ENCODE peak calls at places on chromosomes 2 and 18, in nine cellular contexts. B, Q, S, K, H, R, W, I and D are unnamed samples.

GRCh38 chr2:28608829-28609400 is 113.1 kb downstream of the PLB1 start:
- DNase-seq in B (no peak), Q (no peak), S (no peak), K (no peak), H (no peak), R (no peak), W (no peak), I (peak; percentile 36), D (no peak)

GRCh38 chr2:46268986-46269385 is 28.2 kb upstream of the EPAS1 start:
- DNase-seq in B (no peak), Q (peak; percentile 86), S (no peak), K (peak; percentile 40), H (no peak), R (no peak), W (no peak), I (no peak), D (no peak)

GRCh38 chr2:230875347-230876315 is 10.9 kb downstream of the ITM2C start:
- DNase-seq in B (no peak), Q (no peak), S (no peak), K (no peak), H (no peak), R (no peak), W (no peak), I (no peak), D (no peak)

GRCh38 chr2:159427048-159427447 is 140.5 kb upstream of the WDSUB1 start:
- DNase-seq in B (no peak), Q (no peak), S (no peak), K (no peak), H (no peak), R (no peak), W (no peak), I (no peak), D (no peak)

GRCh38 chr2:130853391-130853790 is 16.7 kb downstream of the ARHGEF4 start:
- DNase-seq in B (no peak), Q (no peak), S (no peak), K (no peak), H (no peak), R (no peak), W (no peak), I (no peak), D (no peak)

GRCh38 chr2:42266236-42266635 is 94.8 kb downstream of the COX7A2L start:
- DNase-seq in B (no peak), Q (no peak), S (no peak), K (no peak), H (no peak), R (no peak), W (no peak), I (no peak), D (no peak)

GRCh38 chr2:166451451-166451850 is 42.6 kb downstream of the SCN7A start:
- DNase-seq in B (no peak), Q (no peak), S (no peak), K (no peak), H (no peak), R (no peak), W (no peak), I (no peak), D (no peak)

GRCh38 chr2:65487404-65487803 is 55.0 kb upstream of the SPRED2 start:
- DNase-seq in B (no peak), Q (no peak), S (no peak), K (no peak), H (no peak), R (no peak), W (no peak), I (no peak), D (no peak)

GRCh38 chr2:147026664-147027278 is 818.1 kb upstream of the ACVR2A start:
- DNase-seq in B (no peak), Q (no peak), S (no peak), K (no peak), H (no peak), R (no peak), W (no peak), I (no peak), D (no peak)

GRCh38 chr18:59646946-59647307 is 50.3 kb downstream of the CCBE1 start:
- DNase-seq in B (no peak), Q (no peak), S (no peak), K (no peak), H (no peak), R (no peak), W (no peak), I (no peak), D (no peak)

GRCh38 chr18:8121942-8122480 is 487.2 kb upstream of the RAB12 start:
- DNase-seq in B (no peak), Q (peak; percentile 71), S (no peak), K (peak; percentile 62), H (no peak), R (no peak), W (no peak), I (peak; percentile 54), D (no peak)

GRCh38 chr2:109521751-109522374 is 91.9 kb downstream of the SEPTIN10 start:
- DNase-seq in B (no peak), Q (no peak), S (no peak), K (no peak), H (no peak), R (no peak), W (no peak), I (no peak), D (no peak)

GRCh38 chr18:79217979-79218604 is 148.9 kb downstream of the ATP9B start:
- DNase-seq in B (peak; percentile 56), Q (no peak), S (no peak), K (no peak), H (no peak), R (no peak), W (no peak), I (no peak), D (no peak)

GRCh38 chr18:58862851-58863538 is 1.7 kb upstream of the ZNF532 start:
- DNase-seq in B (peak; percentile 42), Q (no peak), S (peak; percentile 33), K (no peak), H (peak; percentile 44), R (no peak), W (no peak), I (peak; percentile 56), D (peak; percentile 47)